ENCODE peak calls at places on chromosomes 5 and 9, in nine cellular contexts. One of them, this sample, is unnamed. For H3K4me1, the result is how much of the 10 kb centered on the place peaks cover.

GRCh38 chr5:156913719-156914370 is 49.2 kb downstream of the TIMD4 start:
- DNase-seq in mammary epithelial cell: no peak
- DNase-seq in HCT116: no peak
- DNase-seq in hepatocyte: no peak
- DNase-seq in GM23248: no peak
- DNase-seq in A673: peak
- DNase-seq in astrocyte: no peak
- DNase-seq in fibroblast of lung: no peak
- DNase-seq in HepG2: no peak
- DNase-seq in this sample: no peak

GRCh38 chr9:16671591-16672137 is 198.8 kb downstream of the BNC2 start:
- DNase-seq in mammary epithelial cell: peak
- DNase-seq in HCT116: no peak
- DNase-seq in hepatocyte: no peak
- DNase-seq in GM23248: peak
- DNase-seq in A673: no peak
- DNase-seq in astrocyte: peak
- DNase-seq in fibroblast of lung: peak
- DNase-seq in HepG2: no peak
- DNase-seq in this sample: peak

GRCh38 chr5:96117863-96118651 is 156.4 kb upstream of the ELL2 start:
- DNase-seq in mammary epithelial cell: peak
- DNase-seq in HCT116: no peak
- DNase-seq in hepatocyte: no peak
- DNase-seq in GM23248: peak
- DNase-seq in A673: no peak
- DNase-seq in astrocyte: peak
- DNase-seq in fibroblast of lung: no peak
- DNase-seq in HepG2: peak
- DNase-seq in this sample: no peak

GRCh38 chr5:157354825-157355224 is 88.9 kb downstream of the CYFIP2 start:
- DNase-seq in mammary epithelial cell: no peak
- DNase-seq in HCT116: no peak
- DNase-seq in hepatocyte: no peak
- DNase-seq in GM23248: no peak
- DNase-seq in A673: peak
- DNase-seq in astrocyte: no peak
- DNase-seq in fibroblast of lung: no peak
- DNase-seq in HepG2: no peak
- DNase-seq in this sample: no peak

GRCh38 chr9:77063645-77064285 is 44.3 kb downstream of the FOXB2 start:
- DNase-seq in mammary epithelial cell: peak
- DNase-seq in HCT116: peak
- DNase-seq in hepatocyte: peak
- DNase-seq in GM23248: peak
- DNase-seq in A673: no peak
- DNase-seq in astrocyte: peak
- DNase-seq in fibroblast of lung: no peak
- DNase-seq in HepG2: no peak
- DNase-seq in this sample: peak

GRCh38 chr9:119868694-119869093 is 499.5 kb upstream of the BRINP1 start:
- DNase-seq in mammary epithelial cell: no peak
- DNase-seq in HCT116: no peak
- DNase-seq in hepatocyte: peak
- DNase-seq in GM23248: no peak
- DNase-seq in A673: no peak
- DNase-seq in astrocyte: no peak
- DNase-seq in fibroblast of lung: no peak
- DNase-seq in HepG2: no peak
- DNase-seq in this sample: no peak

GRCh38 chr9:11016081-11016480 is 403.3 kb upstream of the PTPRD start:
- DNase-seq in mammary epithelial cell: no peak
- DNase-seq in HCT116: no peak
- DNase-seq in hepatocyte: no peak
- DNase-seq in GM23248: no peak
- DNase-seq in A673: no peak
- DNase-seq in astrocyte: no peak
- DNase-seq in fibroblast of lung: no peak
- DNase-seq in HepG2: no peak
- DNase-seq in this sample: no peak

GRCh38 chr9:92154016-92154415 is 38.8 kb upstream of the SPTLC1 start:
- DNase-seq in mammary epithelial cell: no peak
- DNase-seq in HCT116: no peak
- DNase-seq in hepatocyte: no peak
- DNase-seq in GM23248: no peak
- DNase-seq in A673: no peak
- DNase-seq in astrocyte: no peak
- DNase-seq in fibroblast of lung: no peak
- DNase-seq in HepG2: no peak
- DNase-seq in this sample: no peak

GRCh38 chr9:94935396-94935795 is 208.9 kb downstream of the AOPEP start:
- DNase-seq in mammary epithelial cell: no peak
- DNase-seq in HCT116: no peak
- DNase-seq in hepatocyte: no peak
- DNase-seq in GM23248: no peak
- DNase-seq in A673: no peak
- DNase-seq in astrocyte: no peak
- DNase-seq in fibroblast of lung: no peak
- DNase-seq in HepG2: no peak
- DNase-seq in this sample: no peak

GRCh38 chr5:107424461-107424860 is 246.3 kb downstream of the EFNA5 start:
- DNase-seq in mammary epithelial cell: no peak
- DNase-seq in HCT116: no peak
- DNase-seq in hepatocyte: no peak
- DNase-seq in GM23248: peak
- DNase-seq in A673: no peak
- DNase-seq in astrocyte: peak
- DNase-seq in fibroblast of lung: peak
- DNase-seq in HepG2: no peak
- DNase-seq in this sample: no peak

GRCh38 chr9:91555132-91555531 is 131.5 kb upstream of the NFIL3 start:
- DNase-seq in mammary epithelial cell: no peak
- DNase-seq in HCT116: no peak
- DNase-seq in hepatocyte: no peak
- DNase-seq in GM23248: peak
- DNase-seq in A673: no peak
- DNase-seq in astrocyte: peak
- DNase-seq in fibroblast of lung: peak
- DNase-seq in HepG2: no peak
- DNase-seq in this sample: no peak

GRCh38 chr5:19835442-19835841 is 152.6 kb downstream of the CDH18 start:
- DNase-seq in mammary epithelial cell: no peak
- DNase-seq in HCT116: no peak
- DNase-seq in hepatocyte: no peak
- DNase-seq in GM23248: no peak
- DNase-seq in A673: no peak
- DNase-seq in astrocyte: no peak
- DNase-seq in fibroblast of lung: no peak
- DNase-seq in HepG2: no peak
- DNase-seq in this sample: no peak

GRCh38 chr5:169803077-169803981 is 166.3 kb downstream of the DOCK2 start:
- DNase-seq in mammary epithelial cell: no peak
- DNase-seq in HCT116: no peak
- DNase-seq in hepatocyte: peak
- DNase-seq in GM23248: peak
- DNase-seq in A673: peak
- DNase-seq in astrocyte: peak
- DNase-seq in fibroblast of lung: peak
- DNase-seq in HepG2: no peak
- DNase-seq in this sample: no peak

GRCh38 chr9:105257767-105258166 is 13.3 kb downstream of the SLC44A1 start:
- DNase-seq in mammary epithelial cell: no peak
- DNase-seq in HCT116: no peak
- DNase-seq in hepatocyte: no peak
- DNase-seq in GM23248: no peak
- DNase-seq in A673: no peak
- DNase-seq in astrocyte: no peak
- DNase-seq in fibroblast of lung: no peak
- DNase-seq in HepG2: no peak
- DNase-seq in this sample: no peak

GRCh38 chr9:105259274-105259673 is 14.8 kb downstream of the SLC44A1 start:
- DNase-seq in mammary epithelial cell: no peak
- DNase-seq in HCT116: no peak
- DNase-seq in hepatocyte: no peak
- DNase-seq in GM23248: no peak
- DNase-seq in A673: no peak
- DNase-seq in astrocyte: no peak
- DNase-seq in fibroblast of lung: peak
- DNase-seq in HepG2: no peak
- DNase-seq in this sample: no peak

GRCh38 chr9:105254226-105254625 is 9.8 kb downstream of the SLC44A1 start:
- DNase-seq in mammary epithelial cell: peak
- DNase-seq in HCT116: no peak
- DNase-seq in hepatocyte: no peak
- DNase-seq in GM23248: no peak
- DNase-seq in A673: no peak
- DNase-seq in astrocyte: no peak
- DNase-seq in fibroblast of lung: no peak
- DNase-seq in HepG2: no peak
- DNase-seq in this sample: no peak

GRCh38 chr9:105259731-105260612 is 15.5 kb downstream of the SLC44A1 start:
- DNase-seq in mammary epithelial cell: no peak
- DNase-seq in HCT116: no peak
- DNase-seq in hepatocyte: no peak
- DNase-seq in GM23248: no peak
- DNase-seq in A673: no peak
- DNase-seq in astrocyte: no peak
- DNase-seq in fibroblast of lung: no peak
- DNase-seq in HepG2: no peak
- DNase-seq in this sample: no peak

DNA sequence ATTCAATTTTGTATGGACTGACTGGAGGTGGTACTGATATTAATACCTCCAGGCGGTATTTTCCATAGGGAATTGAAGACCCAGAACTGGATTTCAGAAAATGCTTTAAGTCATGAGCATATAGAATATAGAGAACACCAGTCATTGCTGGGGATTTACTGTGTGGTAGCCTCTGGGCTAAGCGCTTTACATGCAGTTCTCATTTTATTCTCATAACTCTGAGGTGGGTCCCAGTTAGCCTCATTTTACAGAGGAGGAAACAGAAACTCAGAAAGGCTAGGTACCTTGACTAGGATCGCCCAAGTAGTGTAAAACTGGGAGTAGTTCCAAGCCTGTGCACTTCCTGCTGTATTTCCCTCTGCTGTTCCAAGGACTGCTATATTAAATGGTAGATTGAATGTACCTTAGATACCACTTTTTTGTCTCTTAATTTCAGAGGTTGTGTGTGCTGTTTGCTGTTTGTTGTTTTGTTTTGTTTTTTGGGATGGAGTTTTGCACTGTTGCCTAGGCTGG is 13.8 kb downstream of the SLC44A1 start:
- DNase-seq in mammary epithelial cell: no peak
- DNase-seq in HCT116: no peak
- DNase-seq in hepatocyte: no peak
- DNase-seq in GM23248: no peak
- DNase-seq in A673: no peak
- DNase-seq in astrocyte: no peak
- DNase-seq in fibroblast of lung: no peak
- DNase-seq in HepG2: no peak
- DNase-seq in this sample: no peak
- H3K4me1 ChIP-seq in mammary epithelial cell: under half
- H3K4me1 ChIP-seq in HCT116: under half
- H3K4me1 ChIP-seq in hepatocyte: under half
- H3K4me1 ChIP-seq in GM23248: under half
- H3K4me1 ChIP-seq in A673: under half
- H3K4me1 ChIP-seq in astrocyte: under half
- H3K4me1 ChIP-seq in fibroblast of lung: under half
- H3K4me1 ChIP-seq in HepG2: half or more
- H3K4me1 ChIP-seq in this sample: under half

DNA sequence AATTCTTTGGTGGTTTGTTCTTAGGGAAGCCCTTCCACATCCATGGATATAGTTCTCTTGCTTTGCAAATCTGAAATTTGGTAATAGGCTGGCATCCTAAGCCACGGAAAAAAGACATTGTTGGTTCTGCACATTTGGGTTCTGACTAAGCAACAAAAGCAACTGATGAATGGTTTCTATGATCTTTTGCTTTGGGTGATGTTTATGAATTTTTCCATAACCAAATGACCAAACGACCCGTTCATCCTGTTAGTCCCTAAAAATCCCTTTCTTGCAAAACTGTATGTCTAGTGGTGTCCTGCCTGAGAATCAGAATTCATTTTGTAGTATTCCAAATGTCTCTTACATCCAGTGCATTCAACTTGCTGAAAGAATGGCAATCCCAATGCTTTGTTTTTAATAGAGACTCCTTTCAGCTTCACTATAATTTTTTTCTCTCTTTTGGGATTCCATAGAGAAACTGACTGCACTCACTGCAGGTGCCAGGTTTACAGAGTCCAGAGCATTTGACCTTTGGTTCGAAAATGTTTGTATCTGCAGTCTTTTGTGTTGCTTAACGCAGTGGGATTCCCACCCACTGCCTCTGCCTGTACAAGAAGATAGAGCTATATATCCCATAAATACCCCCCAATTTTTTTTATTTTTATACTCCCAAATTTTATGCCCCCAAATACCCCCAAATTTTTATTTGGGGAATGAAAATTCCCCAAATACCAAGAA is 4.7 kb downstream of the SPTAN1 start:
- DNase-seq in mammary epithelial cell: peak
- DNase-seq in HCT116: no peak
- DNase-seq in hepatocyte: no peak
- DNase-seq in GM23248: peak
- DNase-seq in A673: no peak
- DNase-seq in astrocyte: no peak
- DNase-seq in fibroblast of lung: no peak
- DNase-seq in HepG2: peak
- DNase-seq in this sample: no peak
- H3K4me3 ChIP-seq in mammary epithelial cell: no peak
- H3K4me3 ChIP-seq in HCT116: no peak
- H3K4me3 ChIP-seq in hepatocyte: no peak
- H3K4me3 ChIP-seq in GM23248: no peak
- H3K4me3 ChIP-seq in A673: no peak
- H3K4me3 ChIP-seq in astrocyte: no peak
- H3K4me3 ChIP-seq in fibroblast of lung: no peak
- H3K4me3 ChIP-seq in HepG2: peak
- H3K4me3 ChIP-seq in this sample: no peak

GRCh38 chr5:34707451-34708107 is 51.5 kb downstream of the RAI14 start:
- DNase-seq in mammary epithelial cell: no peak
- DNase-seq in HCT116: no peak
- DNase-seq in hepatocyte: no peak
- DNase-seq in GM23248: no peak
- DNase-seq in A673: peak
- DNase-seq in astrocyte: peak
- DNase-seq in fibroblast of lung: no peak
- DNase-seq in HepG2: no peak
- DNase-seq in this sample: no peak
- TF ChIP-seq EZH2 in mammary epithelial cell: no peak
- TF ChIP-seq EZH2 in HCT116: no peak
- TF ChIP-seq EZH2 in hepatocyte: no peak
- TF ChIP-seq EZH2 in GM23248: no peak
- TF ChIP-seq EZH2 in A673: no peak
- TF ChIP-seq EZH2 in astrocyte: no peak
- TF ChIP-seq EZH2 in fibroblast of lung: no peak
- TF ChIP-seq EZH2 in HepG2: no peak
- TF ChIP-seq EZH2 in this sample: no peak

GRCh38 chr9:112331676-112331955 is 1.8 kb downstream of the PTBP3 start:
- DNase-seq in mammary epithelial cell: no peak
- DNase-seq in HCT116: no peak
- DNase-seq in hepatocyte: no peak
- DNase-seq in GM23248: no peak
- DNase-seq in A673: no peak
- DNase-seq in astrocyte: no peak
- DNase-seq in fibroblast of lung: no peak
- DNase-seq in HepG2: no peak
- DNase-seq in this sample: no peak
- H3K4me1 ChIP-seq in mammary epithelial cell: under half
- H3K4me1 ChIP-seq in HCT116: under half
- H3K4me1 ChIP-seq in hepatocyte: under half
- H3K4me1 ChIP-seq in GM23248: under half
- H3K4me1 ChIP-seq in A673: under half
- H3K4me1 ChIP-seq in astrocyte: under half
- H3K4me1 ChIP-seq in fibroblast of lung: under half
- H3K4me1 ChIP-seq in HepG2: half or more
- H3K4me1 ChIP-seq in this sample: under half

GRCh38 chr5:141557681-141558136 is 61.1 kb downstream of the DIAPH1 start:
- DNase-seq in mammary epithelial cell: peak
- DNase-seq in HCT116: peak
- DNase-seq in hepatocyte: peak
- DNase-seq in GM23248: peak
- DNase-seq in A673: peak
- DNase-seq in astrocyte: peak
- DNase-seq in fibroblast of lung: peak
- DNase-seq in HepG2: peak
- DNase-seq in this sample: peak
- H3K4me3 ChIP-seq in mammary epithelial cell: peak
- H3K4me3 ChIP-seq in HCT116: peak
- H3K4me3 ChIP-seq in hepatocyte: no peak
- H3K4me3 ChIP-seq in GM23248: peak
- H3K4me3 ChIP-seq in A673: no peak
- H3K4me3 ChIP-seq in astrocyte: no peak
- H3K4me3 ChIP-seq in fibroblast of lung: no peak
- H3K4me3 ChIP-seq in HepG2: no peak
- H3K4me3 ChIP-seq in this sample: no peak

This sample was measured in keratinocyte.